ENCODE peak calls at places on chromosomes 1 and 21, in ten cellular contexts. R is astrocyte of the cerebellum, W is astrocyte of the spinal cord, T is AG09309, B is fibroblast of lung, J is stomach, A is small intestine, X is lower leg skin, V is cardiac fibroblast, E is heart right ventricle. O is an unnamed sample.

GRCh38 chr1:184622136-184622823 is 132.4 kb downstream of the EDEM3 start:
- DNase-seq in R (peak), W (peak), T (peak), B (peak), J (peak), A (peak), X (no peak), V (peak), E (peak), O (peak)

GRCh38 chr21:28537371-28538079 is 455.2 kb downstream of the LTN1 start:
- DNase-seq in R (peak), W (peak), T (peak), B (peak), J (no peak), A (no peak), X (no peak), V (peak), E (no peak), O (peak)

GRCh38 chr1:93051961-93052360 is 27.1 kb upstream of the MTF2 start:
- DNase-seq in R (no peak), W (no peak), T (no peak), B (no peak), J (no peak), A (no peak), X (no peak), V (no peak), E (no peak), O (no peak)

GRCh38 chr1:17998889-17999288 is 108.7 kb upstream of the IGSF21 start:
- DNase-seq in R (no peak), W (no peak), T (no peak), B (no peak), J (no peak), A (no peak), X (no peak), V (no peak), E (no peak), O (no peak)

GRCh38 chr1:13792429-13792828 is 92.4 kb downstream of the PRDM2 start:
- DNase-seq in R (no peak), W (peak), T (peak), B (no peak), J (no peak), A (no peak), X (peak), V (no peak), E (no peak), O (peak)

GRCh38 chr1:37342736-37343135 is 131.6 kb upstream of the ZC3H12A start:
- DNase-seq in R (no peak), W (no peak), T (no peak), B (no peak), J (no peak), A (no peak), X (no peak), V (no peak), E (no peak), O (no peak)

GRCh38 chr1:155320661-155321576 is at the start of gene RUSC1:
- DNase-seq in R (no peak), W (peak), T (no peak), B (peak), J (peak), A (peak), X (peak), V (peak), E (peak), O (no peak)

GRCh38 chr1:7046314-7046713 is 261.1 kb downstream of the CAMTA1 start:
- DNase-seq in R (peak), W (peak), T (peak), B (peak), J (peak), A (peak), X (peak), V (peak), E (peak), O (peak)

GRCh38 chr1:935751-936231 is 12.1 kb downstream of the SAMD11 start:
- DNase-seq in R (no peak), W (no peak), T (no peak), B (no peak), J (no peak), A (no peak), X (no peak), V (no peak), E (no peak), O (no peak)

GRCh38 chr21:28220670-28221069 is 772.0 kb downstream of the LTN1 start:
- DNase-seq in R (peak), W (no peak), T (no peak), B (peak), J (no peak), A (no peak), X (no peak), V (peak), E (no peak), O (no peak)

GRCh38 chr1:223008808-223009207 is 134.2 kb downstream of the TLR5 start:
- DNase-seq in R (no peak), W (no peak), T (no peak), B (peak), J (no peak), A (no peak), X (no peak), V (no peak), E (no peak), O (no peak)

GRCh38 chr21:44455524-44456206 is 355 bp downstream of the LRRC3 start:
- DNase-seq in R (no peak), W (peak), T (no peak), B (peak), J (peak), A (peak), X (no peak), V (peak), E (peak), O (no peak)

GRCh38 chr1:220695426-220695825 is 5.3 kb downstream of the C1orf115 start:
- DNase-seq in R (no peak), W (no peak), T (no peak), B (no peak), J (no peak), A (no peak), X (no peak), V (no peak), E (no peak), O (no peak)

GRCh38 chr1:160101037-160101716 is 2.8 kb upstream of the IGSF8 start:
- DNase-seq in R (no peak), W (peak), T (no peak), B (peak), J (peak), A (peak), X (peak), V (peak), E (peak), O (no peak)

GRCh38 chr1:9792156-9793042 is 31.4 kb downstream of the CLSTN1 start:
- DNase-seq in R (peak), W (peak), T (no peak), B (peak), J (no peak), A (peak), X (no peak), V (peak), E (no peak), O (no peak)

GRCh38 chr1:215761446-215761845 is 194.3 kb downstream of the KCTD3 start:
- DNase-seq in R (no peak), W (no peak), T (no peak), B (peak), J (no peak), A (no peak), X (no peak), V (no peak), E (no peak), O (no peak)
- H3K4me3 ChIP-seq in R (no peak), W (no peak), T (no peak), B (no peak), J (no peak), A (no peak), X (no peak), V (no peak), E (no peak), O (no peak)

GRCh38 chr1:71667224-71667623 is 586.4 kb upstream of the ZRANB2 start:
- DNase-seq in R (no peak), W (peak), T (no peak), B (peak), J (no peak), A (no peak), X (no peak), V (peak), E (no peak), O (peak)
- H3K4me3 ChIP-seq in R (no peak), W (no peak), T (no peak), B (no peak), J (no peak), A (no peak), X (no peak), V (no peak), E (no peak), O (no peak)

GRCh38 chr21:38809170-38809878 is 3.6 kb downstream of the ETS2 start:
- DNase-seq in R (no peak), W (no peak), T (no peak), B (no peak), J (no peak), A (no peak), X (no peak), V (no peak), E (no peak), O (no peak)

GRCh38 chr21:38806153-38806941 is 618 bp downstream of the ETS2 start:
- DNase-seq in R (no peak), W (no peak), T (no peak), B (no peak), J (no peak), A (no peak), X (peak), V (no peak), E (peak), O (no peak)

GRCh38 chr21:38806942-38807284 is 1.2 kb downstream of the ETS2 start:
- DNase-seq in R (no peak), W (peak), T (no peak), B (no peak), J (no peak), A (no peak), X (no peak), V (no peak), E (no peak), O (no peak)

GRCh38 chr21:38807481-38807880 is 1.8 kb downstream of the ETS2 start:
- DNase-seq in R (no peak), W (peak), T (no peak), B (peak), J (no peak), A (no peak), X (no peak), V (no peak), E (no peak), O (no peak)

DNA sequence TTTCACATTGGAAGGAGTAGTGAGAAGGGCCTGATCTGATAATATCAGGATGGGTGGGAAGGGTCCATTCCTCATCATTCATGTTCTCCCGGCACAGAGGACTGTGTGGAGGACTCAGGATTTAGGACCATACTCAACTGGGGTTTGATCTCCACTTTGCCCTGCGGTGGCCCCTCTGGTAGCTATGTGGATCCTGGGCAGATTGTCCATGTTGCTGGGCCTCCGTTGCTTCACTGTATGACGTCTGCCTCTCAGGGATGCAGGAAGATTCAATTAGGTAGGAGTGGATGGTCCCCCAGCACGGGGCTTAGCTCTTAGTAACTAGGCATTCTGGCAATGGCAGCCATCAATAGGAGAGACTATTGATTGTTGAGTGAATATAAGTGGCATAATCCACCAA is 2.3 kb downstream of the ETS2 start:
- DNase-seq in R (no peak), W (no peak), T (no peak), B (peak), J (no peak), A (no peak), X (no peak), V (no peak), E (no peak), O (no peak)
- H3K4me3 ChIP-seq in R (peak), W (peak), T (no peak), B (peak), J (peak), A (peak), X (peak), V (peak), E (peak), O (peak)

GRCh38 chr1:169483500-169483966 is 2.2 kb downstream of the SLC19A2 start:
- DNase-seq in R (no peak), W (peak), T (no peak), B (peak), J (peak), A (peak), X (no peak), V (peak), E (no peak), O (peak)

GRCh38 chr1:169486281-169486904 is 649 bp upstream of the SLC19A2 start:
- DNase-seq in R (no peak), W (no peak), T (no peak), B (peak), J (no peak), A (no peak), X (no peak), V (peak), E (no peak), O (peak)

GRCh38 chr1:169485427-169486280 is at the start of gene SLC19A2:
- DNase-seq in R (peak), W (peak), T (peak), B (peak), J (peak), A (peak), X (peak), V (peak), E (peak), O (peak)

GRCh38 chr1:169484683-169485426 is 889 bp downstream of the SLC19A2 start:
- DNase-seq in R (no peak), W (peak), T (no peak), B (peak), J (peak), A (peak), X (peak), V (peak), E (peak), O (peak)

GRCh38 chr1:169484107-169484506 is 1.6 kb downstream of the SLC19A2 start:
- DNase-seq in R (no peak), W (no peak), T (no peak), B (no peak), J (no peak), A (peak), X (no peak), V (no peak), E (no peak), O (no peak)
- H3K4me3 ChIP-seq in R (peak), W (peak), T (no peak), B (peak), J (peak), A (peak), X (no peak), V (peak), E (peak), O (peak)

O was measured in skeletal muscle cell.